ENCODE peak calls at places on chromosomes 4 and X, in eight cellular contexts. F, K, J, W, A, E, U and N are unnamed samples.

GRCh38 chrX:28312965-28313364 is 274.3 kb upstream of the IL1RAPL1 start:
- DNase-seq in F (no peak), K (peak), J (no peak), W (no peak), A (no peak), E (no peak), U (no peak), N (no peak)

GRCh38 chr4:144645621-144646522 is at the start of gene HHIP:
- DNase-seq in F (no peak), K (peak), J (peak), W (peak), A (peak), E (peak), U (peak), N (no peak)

GRCh38 chrX:40172169-40172979 is 74.6 kb upstream of the BCOR start:
- DNase-seq in F (no peak), K (peak), J (peak), W (peak), A (peak), E (no peak), U (peak), N (no peak)

GRCh38 chr4:90419124-90419711 is 292.0 kb downstream of the CCSER1 start:
- DNase-seq in F (no peak), K (peak), J (peak), W (peak), A (peak), E (peak), U (peak), N (no peak)

GRCh38 chr4:16818005-16818404 is 80.4 kb downstream of the LDB2 start:
- DNase-seq in F (no peak), K (no peak), J (no peak), W (no peak), A (no peak), E (no peak), U (no peak), N (no peak)

GRCh38 chrX:4243759-4244158 is 530.3 kb upstream of the PRKX start:
- DNase-seq in F (no peak), K (no peak), J (no peak), W (no peak), A (no peak), E (no peak), U (no peak), N (no peak)

GRCh38 chr4:139300431-139301142 is 718 bp upstream of the NAA15 start:
- DNase-seq in F (peak), K (peak), J (peak), W (peak), A (peak), E (no peak), U (peak), N (no peak)

GRCh38 chr4:175419120-175419774 is 392.8 kb downstream of the GPM6A start:
- DNase-seq in F (no peak), K (peak), J (no peak), W (peak), A (peak), E (peak), U (peak), N (no peak)

GRCh38 chr4:153221783-153222161 is 17.5 kb downstream of the TRIM2 start:
- DNase-seq in F (no peak), K (no peak), J (no peak), W (no peak), A (no peak), E (no peak), U (no peak), N (no peak)

GRCh38 chr4:185115827-185116232 is 27.2 kb upstream of the SLC25A4 start:
- DNase-seq in F (no peak), K (no peak), J (peak), W (no peak), A (peak), E (peak), U (peak), N (no peak)

GRCh38 chrX:106802388-106803275 is at the start of gene TBC1D8B:
- DNase-seq in F (peak), K (peak), J (peak), W (peak), A (peak), E (peak), U (peak), N (peak)

GRCh38 chr4:5888706-5889696 is 3.9 kb downstream of the CRMP1 start:
- DNase-seq in F (no peak), K (no peak), J (no peak), W (no peak), A (no peak), E (no peak), U (no peak), N (no peak)

GRCh38 chrX:154467556-154467955 is 9.5 kb downstream of the PLXNA3 start:
- DNase-seq in F (no peak), K (no peak), J (no peak), W (no peak), A (no peak), E (no peak), U (no peak), N (no peak)

GRCh38 chr4:78517050-78517652 is 34.4 kb upstream of the ANXA3 start:
- DNase-seq in F (no peak), K (peak), J (peak), W (peak), A (peak), E (peak), U (peak), N (no peak)

GRCh38 chrX:19721726-19722370 is 165.6 kb downstream of the SH3KBP1 start:
- DNase-seq in F (no peak), K (no peak), J (no peak), W (no peak), A (peak), E (no peak), U (peak), N (no peak)

GRCh38 chr4:40718571-40718970 is 31.2 kb upstream of the NSUN7 start:
- DNase-seq in F (no peak), K (peak), J (peak), W (no peak), A (no peak), E (no peak), U (no peak), N (no peak)

GRCh38 chrX:153766098-153766817 is 2.2 kb downstream of the PLXNB3 start:
- DNase-seq in F (no peak), K (peak), J (peak), W (peak), A (peak), E (peak), U (peak), N (no peak)

GRCh38 chrX:153768311-153769157 is 4.5 kb downstream of the PLXNB3 start:
- DNase-seq in F (no peak), K (no peak), J (no peak), W (no peak), A (no peak), E (no peak), U (no peak), N (no peak)

GRCh38 chr4:119314356-119314755 is 7.6 kb downstream of the FABP2 start:
- DNase-seq in F (no peak), K (peak), J (peak), W (peak), A (peak), E (peak), U (peak), N (no peak)

GRCh38 chrX:39891781-39892180 is 206.0 kb downstream of the BCOR start:
- DNase-seq in F (peak), K (peak), J (no peak), W (peak), A (no peak), E (no peak), U (no peak), N (no peak)

GRCh38 chr4:111602848-111603247 is 542.4 kb upstream of the FAM241A start:
- DNase-seq in F (no peak), K (peak), J (no peak), W (no peak), A (peak), E (no peak), U (peak), N (no peak)

GRCh38 chr4:76665139-76665538 is 230.1 kb downstream of the SHROOM3 start:
- DNase-seq in F (no peak), K (peak), J (no peak), W (peak), A (peak), E (no peak), U (peak), N (peak)

GRCh38 chr4:38062088-38062893 is 102.1 kb downstream of the PTTG2 start:
- DNase-seq in F (no peak), K (peak), J (peak), W (peak), A (peak), E (peak), U (peak), N (no peak)

GRCh38 chr4:57424231-57424897 is 314.2 kb upstream of the IGFBP7 start:
- DNase-seq in F (no peak), K (peak), J (no peak), W (peak), A (peak), E (no peak), U (peak), N (peak)

GRCh38 chrX:140346711-140347110 is 158.2 kb downstream of the SOX3 start:
- DNase-seq in F (no peak), K (no peak), J (no peak), W (no peak), A (peak), E (no peak), U (peak), N (no peak)

GRCh38 chr4:165864228-165864627 is 8.8 kb upstream of the TLL1 start:
- DNase-seq in F (no peak), K (no peak), J (peak), W (no peak), A (no peak), E (peak), U (no peak), N (no peak)

GRCh38 chr4:20074450-20074849 is 177.3 kb upstream of the SLIT2 start:
- DNase-seq in F (no peak), K (peak), J (no peak), W (no peak), A (peak), E (no peak), U (no peak), N (no peak)

GRCh38 chr4:79284893-79285292 is 41.0 kb downstream of the NAA11 start:
- DNase-seq in F (no peak), K (no peak), J (no peak), W (no peak), A (no peak), E (no peak), U (no peak), N (no peak)

GRCh38 chrX:47613082-47613481 is 6.6 kb downstream of the SYN1 start:
- DNase-seq in F (no peak), K (no peak), J (no peak), W (no peak), A (no peak), E (no peak), U (no peak), N (no peak)

GRCh38 chrX:9378980-9379696 is 85.7 kb upstream of the TBL1X start:
- DNase-seq in F (no peak), K (peak), J (no peak), W (peak), A (peak), E (no peak), U (peak), N (no peak)

GRCh38 chrX:18422325-18422724 is 3.1 kb upstream of the CDKL5 start:
- DNase-seq in F (no peak), K (peak), J (no peak), W (no peak), A (peak), E (no peak), U (peak), N (no peak)

GRCh38 chrX:107574054-107574683 is 54.1 kb upstream of the PRPS1 start:
- DNase-seq in F (no peak), K (peak), J (no peak), W (peak), A (peak), E (peak), U (peak), N (no peak)

GRCh38 chr4:37767546-37767945 is 58.9 kb upstream of the PGM2 start:
- DNase-seq in F (no peak), K (no peak), J (no peak), W (peak), A (peak), E (peak), U (peak), N (peak)

GRCh38 chr4:121277194-121278105 is 103.4 kb downstream of the QRFPR start:
- DNase-seq in F (no peak), K (peak), J (peak), W (peak), A (no peak), E (peak), U (peak), N (no peak)

GRCh38 chrX:12771445-12772069 is 19.7 kb upstream of the PRPS2 start:
- DNase-seq in F (peak), K (peak), J (peak), W (no peak), A (no peak), E (no peak), U (peak), N (no peak)
- H2AFZ ChIP-seq in F (no peak), K (peak), J (no peak), W (no peak), A (no peak), E (no peak), U (peak), N (no peak)

GRCh38 chrX:12970691-12971202 is 4.2 kb upstream of the TMSB4X start:
- DNase-seq in F (peak), K (peak), J (peak), W (no peak), A (peak), E (peak), U (peak), N (no peak)
- H3K9ac ChIP-seq in F (peak), K (peak), J (no peak), W (no peak), A (peak), E (no peak), U (peak), N (no peak)

GRCh38 chr4:88017516-88018302 is 10.3 kb downstream of the PKD2 start:
- DNase-seq in F (no peak), K (peak), J (no peak), W (peak), A (peak), E (no peak), U (peak), N (peak)
- H2AFZ ChIP-seq in F (no peak), K (no peak), J (no peak), W (no peak), A (no peak), E (no peak), U (no peak), N (no peak)

GRCh38 chr4:188171551-188171950 is 32.3 kb downstream of the TRIML1 start:
- DNase-seq in F (no peak), K (peak), J (no peak), W (peak), A (no peak), E (no peak), U (no peak), N (no peak)

GRCh38 chr4:188162698-188163097 is 23.5 kb downstream of the TRIML1 start:
- DNase-seq in F (no peak), K (no peak), J (no peak), W (no peak), A (no peak), E (no peak), U (no peak), N (no peak)

GRCh38 chr4:188168621-188169020 is 29.4 kb downstream of the TRIML1 start:
- DNase-seq in F (no peak), K (no peak), J (no peak), W (no peak), A (no peak), E (no peak), U (no peak), N (no peak)
- H3K9ac ChIP-seq in F (no peak), K (no peak), J (no peak), W (no peak), A (no peak), E (no peak), U (no peak), N (no peak)

DNA sequence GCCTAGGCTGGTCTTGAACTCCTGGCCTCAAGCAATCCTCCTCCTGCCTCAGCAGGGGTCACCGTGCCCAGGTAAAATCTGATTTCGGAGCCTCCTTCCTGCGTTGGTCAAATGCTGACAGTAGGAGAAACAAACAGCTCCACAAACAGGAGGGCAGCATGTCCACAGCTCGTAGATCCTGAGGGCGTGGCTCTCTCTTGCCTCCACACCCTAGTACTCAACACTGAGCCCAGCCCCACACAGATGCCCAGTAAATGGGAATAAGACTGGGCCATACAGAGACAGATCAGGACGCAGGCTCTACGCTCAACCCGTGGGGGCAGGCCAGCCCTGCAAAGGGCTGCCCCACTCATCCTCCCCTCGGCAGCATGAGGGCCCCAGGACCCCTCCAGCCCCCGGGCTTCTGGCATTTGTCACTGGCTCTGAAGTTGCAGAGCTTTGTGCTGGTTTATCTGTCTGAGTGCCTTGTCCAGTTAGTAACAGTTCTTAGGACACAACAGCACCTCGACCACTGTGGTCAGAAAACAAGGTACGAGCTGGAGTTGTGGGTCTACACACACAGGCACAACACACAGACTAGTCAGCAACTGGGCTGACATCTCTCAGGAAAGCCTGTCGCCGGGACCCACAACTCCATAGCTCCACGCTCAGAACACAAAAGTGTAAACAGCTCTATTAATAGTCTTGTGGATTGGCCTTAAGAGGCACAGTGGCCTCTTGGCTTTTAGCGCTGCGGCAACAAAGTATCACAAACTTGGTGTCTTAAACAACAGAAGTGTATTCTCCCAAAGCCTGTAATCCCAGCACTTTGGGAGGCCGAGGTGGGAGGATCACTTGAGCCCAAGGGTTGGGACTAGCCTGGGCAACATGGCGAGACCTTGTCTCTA is 5.2 kb downstream of the TNIP2 start:
- DNase-seq in F (no peak), K (no peak), J (no peak), W (no peak), A (no peak), E (no peak), U (no peak), N (no peak)
- H2AFZ ChIP-seq in F (no peak), K (no peak), J (no peak), W (no peak), A (no peak), E (no peak), U (no peak), N (no peak)

DNA sequence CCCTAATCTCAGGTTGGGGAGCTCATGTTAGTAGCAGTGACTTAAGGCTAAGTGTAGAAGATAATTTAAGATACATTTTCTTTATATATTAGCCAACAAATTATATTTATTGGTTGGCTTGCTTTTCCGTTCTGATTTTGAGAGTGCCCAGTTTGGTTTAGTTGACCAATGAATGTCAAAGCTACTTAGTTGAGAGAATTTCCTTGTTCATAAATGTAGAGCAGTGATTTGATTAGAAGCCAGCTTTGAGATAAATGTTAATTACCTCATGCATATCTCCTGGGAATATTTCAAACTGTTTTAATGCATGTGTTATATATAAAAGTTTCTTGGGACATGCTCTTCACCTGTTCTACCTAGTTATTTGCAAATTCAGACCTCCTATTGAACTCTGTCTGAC is 44.3 kb downstream of the SPATA18 start:
- DNase-seq in F (no peak), K (no peak), J (no peak), W (no peak), A (no peak), E (no peak), U (no peak), N (no peak)
- H3K9ac ChIP-seq in F (no peak), K (no peak), J (no peak), W (no peak), A (no peak), E (no peak), U (no peak), N (no peak)

GRCh38 chrX:102784550-102784949 is 64.0 kb downstream of the GPRASP3 start:
- DNase-seq in F (no peak), K (no peak), J (no peak), W (no peak), A (no peak), E (no peak), U (no peak), N (no peak)

DNA sequence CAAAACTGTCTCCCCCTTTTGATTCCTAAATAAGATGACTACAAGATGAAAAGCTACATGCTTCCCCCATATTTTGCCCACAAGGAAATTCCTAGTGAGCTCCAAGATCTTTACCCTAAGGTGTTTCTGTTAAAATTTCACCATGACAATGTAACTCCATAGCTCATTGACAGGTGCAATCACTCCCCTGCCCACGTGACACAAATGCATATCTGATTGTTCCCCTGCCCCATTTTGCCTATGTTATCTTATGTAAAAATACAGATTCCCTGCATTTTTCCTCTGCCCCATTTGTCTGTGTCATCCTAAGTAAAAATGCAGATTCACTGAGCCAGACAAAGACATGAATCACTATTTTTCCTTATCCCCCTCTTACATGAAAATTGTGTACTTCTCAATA is 66.7 kb downstream of the GPRASP3 start:
- DNase-seq in F (no peak), K (no peak), J (no peak), W (no peak), A (no peak), E (no peak), U (no peak), N (no peak)
- H2AFZ ChIP-seq in F (no peak), K (no peak), J (no peak), W (no peak), A (no peak), E (no peak), U (no peak), N (no peak)

GRCh38 chr4:7806080-7806630 is 133.5 kb downstream of the AFAP1 start:
- DNase-seq in F (no peak), K (no peak), J (peak), W (no peak), A (peak), E (peak), U (no peak), N (no peak)
- H3K9ac ChIP-seq in F (no peak), K (no peak), J (no peak), W (no peak), A (peak), E (peak), U (no peak), N (no peak)

GRCh38 chr4:158442736-158443135 is 78.9 kb upstream of the RXFP1 start:
- DNase-seq in F (no peak), K (no peak), J (no peak), W (no peak), A (no peak), E (no peak), U (peak), N (no peak)
- H2AFZ ChIP-seq in F (no peak), K (no peak), J (no peak), W (peak), A (no peak), E (no peak), U (no peak), N (no peak)

DNA sequence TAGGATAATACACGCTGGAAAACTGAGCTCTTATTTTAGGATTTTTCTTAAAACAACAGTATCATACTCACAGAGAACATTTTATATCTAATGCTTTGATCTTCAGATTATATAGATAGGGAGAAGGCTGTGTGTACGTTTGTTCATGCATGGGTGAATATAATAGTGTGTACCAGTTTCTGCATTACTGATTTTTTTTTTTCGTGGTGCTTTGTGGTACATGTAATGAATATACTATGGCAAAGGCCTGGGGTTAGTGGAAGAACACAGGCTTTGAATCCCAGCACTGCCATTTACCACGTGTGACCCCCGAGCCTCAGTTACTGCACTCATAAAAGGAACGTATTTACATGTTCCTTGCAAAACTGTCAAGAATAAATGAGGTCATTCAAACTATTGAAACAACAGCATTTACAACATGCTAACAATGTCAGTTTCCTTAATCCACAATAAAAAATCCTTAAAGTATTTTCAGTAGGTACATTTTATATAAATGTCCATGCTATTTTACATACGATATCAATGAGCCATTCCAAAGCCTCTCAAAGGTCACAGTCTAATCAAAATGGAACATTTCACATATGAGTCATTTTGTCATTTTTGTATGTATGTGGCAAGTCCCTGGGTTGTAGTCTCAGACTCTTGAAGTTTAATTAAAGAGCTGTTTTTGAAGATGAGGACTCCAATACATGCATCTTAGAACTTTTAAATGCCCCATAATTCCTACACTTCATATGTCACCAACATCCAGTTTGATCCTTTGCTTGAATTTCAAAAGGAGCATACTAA is 242.9 kb downstream of the PPP3CA start:
- DNase-seq in F (no peak), K (no peak), J (no peak), W (no peak), A (no peak), E (no peak), U (no peak), N (no peak)
- H3K9ac ChIP-seq in F (no peak), K (no peak), J (no peak), W (no peak), A (no peak), E (no peak), U (no peak), N (no peak)